ENCODE peak calls at places on chromosomes 4 and X, in six cellular contexts. K, J, S, N, O and G are unnamed samples.

GRCh38 chr4:187128971-187129370 is 405.3 kb upstream of the FAT1 start:
- DNase-seq in K (no peak), J (no peak), S (peak), N (no peak), O (no peak), G (no peak)

GRCh38 chr4:4613126-4613465 is 71.2 kb upstream of the STX18 start:
- DNase-seq in K (no peak), J (no peak), S (peak), N (no peak), O (no peak), G (no peak)

GRCh38 chrX:150573702-150574101 is 5.3 kb downstream of the MTM1 start:
- DNase-seq in K (no peak), J (peak), S (no peak), N (no peak), O (no peak), G (no peak)

GRCh38 chr4:95572304-95572991 is 23.7 kb upstream of the UNC5C start:
- DNase-seq in K (peak), J (no peak), S (no peak), N (no peak), O (no peak), G (peak)

GRCh38 chrX:555589-556220 is 74.9 kb upstream of the SHOX start:
- DNase-seq in K (no peak), J (no peak), S (no peak), N (no peak), O (no peak), G (no peak)

GRCh38 chr4:48804584-48805301 is 24.7 kb upstream of the FRYL start:
- DNase-seq in K (no peak), J (no peak), S (no peak), N (no peak), O (no peak), G (no peak)

GRCh38 chrX:119427024-119427794 is 28.1 kb downstream of the SLC25A43 start:
- DNase-seq in K (peak), J (no peak), S (peak), N (peak), O (no peak), G (no peak)

GRCh38 chrX:47612418-47612817 is 7.2 kb downstream of the SYN1 start:
- DNase-seq in K (no peak), J (no peak), S (no peak), N (no peak), O (no peak), G (no peak)

GRCh38 chr4:146095867-146096266 is 79.7 kb upstream of the LSM6 start:
- DNase-seq in K (no peak), J (no peak), S (no peak), N (no peak), O (no peak), G (no peak)

GRCh38 chr4:13990596-13991589 is 363.4 kb upstream of the BOD1L1 start:
- DNase-seq in K (peak), J (no peak), S (no peak), N (no peak), O (peak), G (peak)

GRCh38 chr4:100414016-100414790 is 103.6 kb downstream of the EMCN start:
- DNase-seq in K (no peak), J (no peak), S (no peak), N (no peak), O (no peak), G (no peak)

GRCh38 chrX:72258174-72258573 is 18.9 kb downstream of the RPS4X start:
- DNase-seq in K (no peak), J (no peak), S (peak), N (no peak), O (peak), G (peak)

GRCh38 chr4:73446336-73446938 is 10.4 kb downstream of the AFP start:
- DNase-seq in K (no peak), J (no peak), S (peak), N (peak), O (peak), G (peak)

GRCh38 chrX:108415891-108416290 is 22.3 kb downstream of the COL4A6 start:
- DNase-seq in K (no peak), J (no peak), S (no peak), N (no peak), O (no peak), G (no peak)

GRCh38 chr4:41258783-41259182 is 2.1 kb downstream of the UCHL1 start:
- DNase-seq in K (no peak), J (no peak), S (peak), N (no peak), O (peak), G (peak)

GRCh38 chrX:13194291-13195103 is 125.4 kb downstream of the ATXN3L start:
- DNase-seq in K (no peak), J (no peak), S (no peak), N (no peak), O (no peak), G (no peak)

GRCh38 chr4:1535926-1536578 is 129.8 kb upstream of the NKX1-1 start:
- DNase-seq in K (peak), J (no peak), S (no peak), N (no peak), O (no peak), G (no peak)

GRCh38 chr4:93658443-93658842 is 170.1 kb upstream of the ATOH1 start:
- DNase-seq in K (no peak), J (no peak), S (no peak), N (no peak), O (no peak), G (no peak)

GRCh38 chr4:148852092-148852699 is 410.0 kb upstream of the NR3C2 start:
- DNase-seq in K (no peak), J (no peak), S (no peak), N (no peak), O (no peak), G (peak)

GRCh38 chr4:138859249-138859648 is 156.3 kb upstream of the NOCT start:
- DNase-seq in K (no peak), J (no peak), S (no peak), N (no peak), O (peak), G (peak)

GRCh38 chrX:115058276-115058675 is 40.9 kb upstream of the IL13RA2 start:
- DNase-seq in K (no peak), J (no peak), S (peak), N (no peak), O (no peak), G (no peak)

GRCh38 chr4:23333556-23333945 is 556.3 kb downstream of the PPARGC1A start:
- DNase-seq in K (no peak), J (no peak), S (no peak), N (no peak), O (no peak), G (no peak)

GRCh38 chr4:86557526-86557925 is 36.6 kb upstream of the PTPN13 start:
- DNase-seq in K (no peak), J (no peak), S (no peak), N (no peak), O (no peak), G (no peak)

GRCh38 chrX:13658602-13659001 is 5.7 kb downstream of the TCEANC start:
- DNase-seq in K (no peak), J (no peak), S (peak), N (peak), O (peak), G (peak)

GRCh38 chr4:52961666-52962412 is 99.7 kb downstream of the RASL11B start:
- DNase-seq in K (no peak), J (no peak), S (no peak), N (no peak), O (no peak), G (no peak)

GRCh38 chr4:120524237-120524636 is 398.3 kb downstream of the PRDM5 start:
- DNase-seq in K (no peak), J (no peak), S (no peak), N (no peak), O (no peak), G (no peak)

GRCh38 chr4:139704915-139705485 is 39.4 kb downstream of the MGST2 start:
- DNase-seq in K (no peak), J (no peak), S (no peak), N (peak), O (no peak), G (no peak)

GRCh38 chr4:25466966-25467697 is 90.1 kb downstream of the ANAPC4 start:
- DNase-seq in K (no peak), J (no peak), S (no peak), N (no peak), O (no peak), G (no peak)

GRCh38 chrX:96483642-96484160 is 200.9 kb upstream of the DIAPH2 start:
- DNase-seq in K (no peak), J (no peak), S (no peak), N (no peak), O (no peak), G (no peak)